ENCODE peak calls at places on chromosomes 11 and 22, in six cellular contexts. O is HCT116, H is IMR-90, P is colonic mucosa, K is NT2/D1, A is fibroblast of lung. F is an unnamed sample.

GRCh38 chr11:2799881-2800654 is 85.5 kb downstream of the CDKN1C start:
- DNase-seq in O (no peak), H (no peak), P (peak; percentile 15), K (peak; percentile 8), A (no peak), F (no peak)

GRCh38 chr11:122128146-122128545 is 12.1 kb upstream of the BLID start:
- DNase-seq in O (no peak), H (no peak), P (no peak), K (no peak), A (no peak), F (no peak)

GRCh38 chr11:70326365-70326803 is 55.9 kb downstream of the PPFIA1 start:
- DNase-seq in O (no peak), H (peak; percentile 70), P (peak; percentile 29), K (no peak), A (peak; percentile 89), F (peak; percentile 89)

GRCh38 chr11:59822989-59823566 is 12.5 kb upstream of the MRPL16 start:
- DNase-seq in O (peak; percentile 69), H (peak; percentile 53), P (peak; percentile 50), K (no peak), A (peak; percentile 68), F (peak; percentile 71)

GRCh38 chr11:64762916-64763803 is 3.4 kb upstream of the PYGM start:
- DNase-seq in O (no peak), H (peak; percentile 79), P (no peak), K (peak; percentile 70), A (peak; percentile 33), F (no peak)

GRCh38 chr11:125944350-125945010 is 1.4 kb upstream of the VSIG10L2 start:
- DNase-seq in O (no peak), H (no peak), P (no peak), K (no peak), A (no peak), F (no peak)

GRCh38 chr11:3043315-3043871 is 13.8 kb downstream of the CARS1 start:
- DNase-seq in O (no peak), H (no peak), P (no peak), K (no peak), A (peak; percentile 33), F (no peak)

GRCh38 chr22:49408102-49408836 is 419.4 kb downstream of the BRD1 start:
- DNase-seq in O (no peak), H (no peak), P (no peak), K (no peak), A (no peak), F (no peak)

GRCh38 chr11:126362879-126363655 is 7.6 kb downstream of the ST3GAL4 start:
- DNase-seq in O (no peak), H (no peak), P (no peak), K (no peak), A (no peak), F (no peak)

GRCh38 chr11:13745165-13745564 is 76.7 kb downstream of the FAR1 start:
- DNase-seq in O (no peak), H (peak; percentile 2), P (no peak), K (no peak), A (no peak), F (no peak)

GRCh38 chr11:116707746-116708145 is 65.0 kb downstream of the BUD13 start:
- DNase-seq in O (no peak), H (no peak), P (peak; percentile 44), K (no peak), A (no peak), F (no peak)

GRCh38 chr22:24146190-24146616 is 35.1 kb upstream of the SUSD2 start:
- DNase-seq in O (no peak), H (peak; percentile 83), P (peak; percentile 81), K (peak; percentile 18), A (peak; percentile 94), F (peak; percentile 80)

GRCh38 chr11:8271106-8271886 is 7.6 kb upstream of the LMO1 start:
- DNase-seq in O (no peak), H (no peak), P (no peak), K (no peak), A (no peak), F (no peak)

GRCh38 chr22:40855960-40856512 is 403 bp downstream of the ST13 start:
- DNase-seq in O (no peak), H (peak; percentile 18), P (peak; percentile 51), K (no peak), A (peak; percentile 29), F (peak; percentile 68)

GRCh38 chr22:31825513-31825912 is 71.7 kb downstream of the DEPDC5 start:
- DNase-seq in O (no peak), H (no peak), P (no peak), K (no peak), A (no peak), F (no peak)

GRCh38 chr22:26431151-26431995 is 2.3 kb downstream of the ASPHD2 start:
- DNase-seq in O (no peak), H (no peak), P (no peak), K (no peak), A (no peak), F (no peak)

GRCh38 chr11:37830532-37830931 is 1232.5 kb upstream of the RAG2 start:
- DNase-seq in O (no peak), H (no peak), P (no peak), K (no peak), A (no peak), F (no peak)

GRCh38 chr11:134533511-134533910 is 121.5 kb upstream of the B3GAT1 start:
- DNase-seq in O (no peak), H (no peak), P (no peak), K (no peak), A (no peak), F (no peak)

GRCh38 chr11:79348976-79349682 is 91.7 kb downstream of the TENM4 start:
- DNase-seq in O (no peak), H (no peak), P (no peak), K (no peak), A (no peak), F (no peak)

GRCh38 chr11:121292503-121293275 is at the start of gene SC5D:
- DNase-seq in O (peak; percentile 82), H (peak; percentile 90), P (peak; percentile 95), K (peak; percentile 86), A (peak; percentile 93), F (peak; percentile 98)

GRCh38 chr11:61888043-61888442 is 3.3 kb downstream of the FADS3 start:
- DNase-seq in O (no peak), H (peak; percentile 90), P (no peak), K (no peak), A (peak; percentile 86), F (peak; percentile 87)

GRCh38 chr22:24803064-24803542 is 2.9 kb upstream of the SGSM1 start:
- DNase-seq in O (peak; percentile 70), H (peak; percentile 12), P (peak; percentile 83), K (peak; percentile 44), A (peak; percentile 29), F (peak; percentile 55)

GRCh38 chr11:65947133-65947532 is 1.9 kb downstream of the TSGA10IP start:
- DNase-seq in O (no peak), H (no peak), P (no peak), K (no peak), A (no peak), F (no peak)

GRCh38 chr11:103883856-103884255 is 152.6 kb upstream of the DDI1 start:
- DNase-seq in O (no peak), H (no peak), P (no peak), K (no peak), A (no peak), F (no peak)
- H3K4me1 ChIP-seq in O (no peaks in the 10 kb centered on the region), H (no peaks in the 10 kb centered on the region), P (no peaks in the 10 kb centered on the region), K (no peaks in the 10 kb centered on the region), A (no peaks in the 10 kb centered on the region), F (peaks cover 25% of the 10 kb centered on the region)

GRCh38 chr11:790721-791564 is 1.1 kb upstream of the CEND1 start:
- DNase-seq in O (no peak), H (no peak), P (no peak), K (no peak), A (peak; percentile 47), F (peak; percentile 33)
- H3K9ac ChIP-seq in O (no peak overlapping the region), H (no peak overlapping the region), P (no peak overlapping the region), K (peak overlapping the region; percentile 76), A (no peak overlapping the region), F (peak overlapping the region; percentile 20)

GRCh38 chr22:47176573-47177333 is 414.3 kb downstream of the TBC1D22A start:
- DNase-seq in O (no peak), H (no peak), P (no peak), K (no peak), A (no peak), F (no peak)

GRCh38 chr22:47175151-47175760 is 412.8 kb downstream of the TBC1D22A start:
- DNase-seq in O (no peak), H (peak; percentile 88), P (no peak), K (no peak), A (peak; percentile 93), F (no peak)

GRCh38 chr22:47178339-47178738 is 415.9 kb downstream of the TBC1D22A start:
- DNase-seq in O (no peak), H (no peak), P (no peak), K (no peak), A (no peak), F (no peak)

GRCh38 chr22:47175761-47176359 is 413.4 kb downstream of the TBC1D22A start:
- DNase-seq in O (no peak), H (no peak), P (no peak), K (no peak), A (no peak), F (no peak)

GRCh38 chr22:47177334-47177815 is 414.9 kb downstream of the TBC1D22A start:
- DNase-seq in O (no peak), H (no peak), P (no peak), K (no peak), A (no peak), F (no peak)
- H3K4me1 ChIP-seq in O (no peaks in the 10 kb centered on the region), H (peaks cover 10% of the 10 kb centered on the region), P (no peaks in the 10 kb centered on the region), K (no peaks in the 10 kb centered on the region), A (peaks cover 6% of the 10 kb centered on the region), F (no peaks in the 10 kb centered on the region)

DNA sequence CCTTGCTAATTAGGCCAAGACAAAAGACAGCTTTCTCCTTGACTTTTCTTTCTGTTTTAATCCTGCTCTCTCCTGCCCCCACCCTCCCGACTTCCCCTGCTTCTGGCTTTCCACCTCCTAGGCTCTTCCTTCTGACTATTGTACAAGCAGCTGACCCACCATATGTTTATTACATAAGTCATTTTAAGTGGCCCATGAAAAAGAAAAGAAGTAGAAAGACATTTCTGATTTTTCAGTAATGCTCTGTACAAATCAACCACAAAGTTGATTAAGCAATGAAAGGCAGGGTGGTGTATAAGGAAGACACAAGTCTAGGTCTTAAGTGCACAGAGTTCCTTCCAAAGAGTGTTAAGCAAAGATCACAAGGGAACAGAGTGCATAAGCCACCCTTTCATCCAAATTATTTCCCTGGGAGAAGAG is 18.2 kb downstream of the JAML start:
- DNase-seq in O (no peak), H (no peak), P (no peak), K (no peak), A (no peak), F (no peak)
- H3K9ac ChIP-seq in O (no peak overlapping the region), H (no peak overlapping the region), P (no peak overlapping the region), K (no peak overlapping the region), A (no peak overlapping the region), F (no peak overlapping the region)

GRCh38 chr11:45929486-45930030 is 7.1 kb downstream of the LARGE2 start:
- DNase-seq in O (no peak), H (no peak), P (no peak), K (no peak), A (no peak), F (no peak)

GRCh38 chr11:45932217-45932616 is 9.8 kb downstream of the LARGE2 start:
- DNase-seq in O (no peak), H (no peak), P (no peak), K (no peak), A (no peak), F (no peak)

GRCh38 chr11:45930031-45930794 is 7.8 kb downstream of the LARGE2 start:
- DNase-seq in O (no peak), H (no peak), P (peak; percentile 74), K (no peak), A (no peak), F (no peak)

GRCh38 chr11:45931739-45932138 is 9.3 kb downstream of the LARGE2 start:
- DNase-seq in O (no peak), H (no peak), P (no peak), K (no peak), A (no peak), F (no peak)

GRCh38 chr11:45930951-45931563 is 8.6 kb downstream of the LARGE2 start:
- DNase-seq in O (no peak), H (no peak), P (no peak), K (no peak), A (no peak), F (no peak)
- H3K4me1 ChIP-seq in O (no peaks in the 10 kb centered on the region), H (no peaks in the 10 kb centered on the region), P (no peaks in the 10 kb centered on the region), K (peaks cover 20% of the 10 kb centered on the region), A (no peaks in the 10 kb centered on the region), F (peaks cover 10% of the 10 kb centered on the region)

F was measured in adipocyte.